ENCODE peak calls at places on chromosome 16, in five cellular contexts. G is kidney, C is ascending aorta, R is ovary, T is Peyer's patch. I is an unnamed sample.

GRCh38 chr16:69500496-69500895 is 65.3 kb upstream of the NFAT5 start:
- DNase-seq in G (no peak), C (no peak), R (no peak), T (no peak), I (no peak)

GRCh38 chr16:88763502-88764053 is 21.4 kb downstream of the PIEZO1 start:
- DNase-seq in R (no peak), C (no peak), T (no peak), G (no peak), I (no peak)

GRCh38 chr16:11201498-11202259 is 54.3 kb downstream of the SOCS1 start:
- DNase-seq in R (no peak), C (no peak), G (no peak), T (no peak), I (no peak)

GRCh38 chr16:25155553-25156460 is 44.3 kb downstream of the LCMT1 start:
- DNase-seq in T (no peak), G (no peak), R (no peak), C (no peak), I (no peak)

GRCh38 chr16:88628512-88628974 is 9.8 kb upstream of the IL17C start:
- DNase-seq in T (no peak), C (no peak), G (no peak), R (no peak), I (no peak)

GRCh38 chr16:10584956-10585561 is 4.7 kb upstream of the EMP2 start:
- DNase-seq in R (no peak), G (no peak), T (no peak), C (no peak), I (no peak)

GRCh38 chr16:56311208-56312027 is 113.9 kb downstream of the AMFR start:
- DNase-seq in T (no peak), C (no peak), G (peak; percentile 72), R (no peak), I (no peak)

GRCh38 chr16:30083216-30084055 is 7.6 kb downstream of the PPP4C start:
- DNase-seq in C (no peak), T (no peak), R (no peak), G (no peak), I (no peak)

GRCh38 chr16:48526058-48526957 is 83.7 kb downstream of the N4BP1 start:
- DNase-seq in T (peak; percentile 79), R (no peak), G (peak; percentile 49), C (peak; percentile 58), I (peak; percentile 50)

GRCh38 chr16:88608076-88608475 is 30.3 kb upstream of the IL17C start:
- DNase-seq in G (no peak), C (no peak), R (no peak), T (no peak), I (no peak)

GRCh38 chr16:69057400-69058378 is 47.8 kb upstream of the HAS3 start:
- DNase-seq in C (no peak), G (no peak), R (no peak), T (no peak), I (no peak)

GRCh38 chr16:63617047-63617989 is 1504.5 kb downstream of the CDH11 start:
- DNase-seq in G (peak; percentile 72), C (no peak), T (peak; percentile 59), R (no peak), I (no peak)

GRCh38 chr16:53093162-53093744 is 38.5 kb downstream of the CHD9 start:
- DNase-seq in G (no peak), R (no peak), C (no peak), T (no peak), I (no peak)

GRCh38 chr16:53090591-53091507 is 36.1 kb downstream of the CHD9 start:
- DNase-seq in R (peak; percentile 98), T (peak; percentile 73), G (peak; percentile 97), C (peak; percentile 98), I (peak; percentile 96)

GRCh38 chr16:53097190-53097589 is 42.4 kb downstream of the CHD9 start:
- DNase-seq in R (no peak), T (no peak), G (no peak), C (no peak), I (no peak)

GRCh38 chr16:53091508-53092211 is 36.9 kb downstream of the CHD9 start:
- DNase-seq in C (peak; percentile 76), R (peak; percentile 54), T (no peak), G (peak; percentile 91), I (peak; percentile 80)

DNA sequence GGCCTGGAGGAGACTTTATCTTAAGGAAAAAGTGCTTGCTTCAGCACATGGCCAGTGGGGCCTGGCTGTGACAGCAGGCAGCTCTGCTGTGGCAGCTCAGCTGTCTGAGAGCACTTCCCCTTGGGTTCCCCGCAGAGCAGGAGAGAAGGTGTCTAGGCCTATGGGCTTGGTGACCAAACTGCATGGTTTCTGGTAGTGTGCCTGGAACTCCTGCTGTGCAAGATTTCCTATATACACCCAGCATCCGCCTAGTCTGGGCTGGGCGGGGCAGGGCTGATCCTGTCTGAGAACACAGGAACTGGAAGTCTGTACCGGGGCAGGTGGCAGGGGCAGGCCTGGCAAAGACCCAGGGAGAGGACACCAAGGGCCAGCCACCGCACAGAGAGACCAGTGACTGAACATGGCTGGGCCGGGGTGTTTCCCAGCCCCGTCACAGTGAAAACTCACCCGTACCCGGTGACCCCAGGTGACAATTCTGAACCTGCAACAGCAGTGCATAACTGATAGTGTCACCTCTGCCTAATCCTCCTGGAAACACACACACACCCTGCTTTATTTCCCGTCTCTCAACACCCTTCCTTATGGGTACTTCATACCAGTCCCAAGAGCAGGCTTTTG is 39.3 kb downstream of the CHD9 start:
- DNase-seq in T (peak; percentile 86), G (peak; percentile 89), C (peak; percentile 77), R (no peak), I (peak; percentile 86)
- H3K27ac ChIP-seq in T (peak overlapping the region; percentile 71), G (peak overlapping the region; percentile 35), C (peak overlapping the region; percentile 5), R (no peak overlapping the region), I (peak overlapping the region; percentile 75)

DNA sequence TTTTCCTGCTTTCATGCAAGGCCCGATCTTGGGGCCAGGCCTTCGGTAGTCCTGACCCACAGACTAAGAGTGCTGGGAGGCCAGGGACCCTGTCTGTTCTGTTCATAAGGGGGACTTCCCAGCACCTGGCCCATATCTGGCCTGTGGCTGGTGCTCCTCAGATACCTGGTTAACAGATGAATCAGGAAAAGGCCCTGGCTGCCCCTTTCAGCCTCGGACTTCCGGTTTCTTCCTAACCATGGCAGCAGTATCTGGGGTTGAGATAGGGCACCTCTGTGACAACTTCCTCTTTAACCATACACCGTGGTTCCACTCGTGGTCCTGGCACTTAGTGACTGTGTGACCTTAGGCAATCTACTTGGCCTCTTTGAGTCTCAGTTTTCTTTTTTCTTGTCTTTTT is 18.4 kb downstream of the PLCG2 start:
- DNase-seq in C (no peak), T (no peak), R (no peak), G (no peak), I (no peak)
- H3K4me3 ChIP-seq in C (no peak overlapping the region), T (no peak overlapping the region), R (no peak overlapping the region), G (no peak overlapping the region), I (no peak overlapping the region)

DNA sequence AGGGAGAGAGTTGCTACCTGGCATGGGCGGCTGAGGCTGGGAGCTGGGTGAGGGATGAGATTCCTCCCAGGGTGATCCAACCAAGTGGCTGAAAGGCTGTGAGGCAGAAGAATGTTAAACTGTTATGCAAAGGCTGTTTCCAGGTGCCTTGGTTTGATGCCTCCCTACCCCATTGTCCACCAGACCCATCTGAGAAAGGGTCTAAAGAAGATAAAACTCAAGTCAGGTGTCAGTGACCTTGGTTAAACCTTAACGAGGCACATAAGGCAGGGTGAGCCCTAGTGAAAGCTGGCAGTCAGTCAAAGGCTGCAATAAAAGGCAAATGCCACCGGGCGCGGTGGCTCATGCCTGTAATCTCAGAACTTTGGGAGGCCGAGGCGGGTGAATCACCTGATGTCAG is 23.8 kb downstream of the LDHD start:
- DNase-seq in R (no peak), T (peak; percentile 72), G (peak; percentile 74), C (no peak), I (no peak)
- H3K27ac ChIP-seq in R (no peak overlapping the region), T (no peak overlapping the region), G (peak overlapping the region; percentile 9), C (no peak overlapping the region), I (no peak overlapping the region)

DNA sequence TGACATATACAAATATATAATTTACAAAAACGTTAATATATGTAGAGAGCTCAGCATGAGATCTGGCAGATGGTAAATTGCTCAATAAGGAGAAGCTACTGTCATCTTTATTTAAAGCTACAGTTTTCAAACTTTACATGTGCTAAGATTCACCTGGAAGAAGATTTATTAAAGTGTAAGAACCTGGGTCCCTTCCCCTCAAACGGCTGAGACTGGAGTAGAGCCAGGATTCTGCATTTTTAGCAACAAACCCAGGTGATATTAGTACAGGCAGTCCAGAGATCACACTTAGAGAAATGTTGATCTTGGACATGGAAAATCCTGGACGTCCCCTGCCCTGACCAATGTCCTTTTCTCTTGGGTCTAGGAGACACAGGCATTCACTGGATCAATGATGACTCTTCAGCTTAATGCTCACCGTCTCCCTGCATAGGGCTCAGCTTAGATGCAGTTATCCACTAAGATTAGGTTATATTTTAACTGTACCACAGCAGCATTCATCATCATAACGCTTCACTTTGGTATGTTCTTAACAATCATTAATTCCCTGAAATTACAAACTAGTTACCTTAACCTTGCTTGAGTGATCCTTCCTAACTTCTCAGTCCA is 20.4 kb downstream of the CDR2 start:
- DNase-seq in G (no peak), T (no peak), C (no peak), R (no peak), I (no peak)
- H3K4me3 ChIP-seq in G (no peak overlapping the region), T (no peak overlapping the region), C (no peak overlapping the region), R (no peak overlapping the region), I (no peak overlapping the region)

GRCh38 chr16:58716468-58716867 is 17.6 kb downstream of the GOT2 start:
- DNase-seq in G (no peak), C (no peak), T (no peak), R (no peak), I (no peak)
- H3K27ac ChIP-seq in G (no peak overlapping the region), C (no peak overlapping the region), T (no peak overlapping the region), R (no peak overlapping the region), I (no peak overlapping the region)

DNA sequence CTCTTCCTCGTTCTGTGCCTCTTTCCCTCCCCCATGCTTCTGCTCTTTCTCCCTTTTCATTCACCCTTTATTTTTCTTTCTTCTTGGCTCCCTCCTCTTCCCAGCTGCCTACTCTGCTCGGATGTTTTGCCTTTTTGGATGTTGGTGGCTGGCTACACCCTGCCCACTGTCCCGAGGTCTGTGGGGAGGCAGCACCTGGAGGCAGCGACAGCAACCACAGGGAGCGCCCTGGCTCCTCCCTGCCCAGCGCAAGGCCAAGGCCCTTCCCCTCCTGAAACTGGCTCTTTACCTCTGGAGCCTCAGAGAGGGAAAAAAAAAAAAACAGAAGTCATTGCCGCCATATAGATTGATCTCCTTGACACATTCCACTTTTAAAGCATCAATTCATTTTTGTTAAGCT is 20.1 kb downstream of the CLUAP1 start:
- DNase-seq in R (no peak), C (no peak), T (no peak), G (no peak), I (no peak)
- H3K4me3 ChIP-seq in R (no peak overlapping the region), C (peak overlapping the region; percentile 37), T (no peak overlapping the region), G (no peak overlapping the region), I (no peak overlapping the region)

DNA sequence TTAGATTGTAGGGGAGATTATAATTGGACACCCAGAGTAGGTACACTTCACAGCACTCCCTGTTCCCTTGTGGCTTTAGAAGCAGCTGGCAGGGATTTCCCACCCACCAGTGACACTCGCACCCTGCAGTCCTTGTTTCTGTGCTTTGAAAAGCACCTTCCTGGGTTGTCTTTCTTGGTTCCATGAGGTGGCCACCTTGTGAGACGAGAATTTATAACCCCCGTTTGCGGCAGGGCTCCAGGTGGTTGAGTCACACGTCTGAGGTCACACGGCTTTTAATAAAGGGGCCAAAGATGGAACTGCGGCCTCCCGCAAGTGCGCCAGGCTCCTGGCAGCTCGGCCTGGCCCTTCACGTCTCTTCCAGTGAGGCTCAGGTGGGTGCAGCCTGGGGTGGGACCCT is 49.8 kb upstream of the CAPN15 start:
- DNase-seq in T (no peak), G (no peak), R (no peak), C (no peak), I (no peak)
- H3K27ac ChIP-seq in T (no peak overlapping the region), G (peak overlapping the region; percentile 89), R (no peak overlapping the region), C (no peak overlapping the region), I (no peak overlapping the region)